ENCODE peak calls at places on chromosomes 16 and 17, in seven cellular contexts. A is PC-9; W is AG04450; V is CD8-positive, alpha-beta memory T cell; K is thoracic aorta; B is tibial nerve; Q is neuronal stem cell. M is an unnamed sample.

GRCh38 chr17:22511431-22511830 is 819.1 kb downstream of the KCNJ18 start:
- DNase-seq in V (no peak), K (no peak), B (no peak), Q (no peak), W (no peak), A (no peak), M (no peak)

GRCh38 chr17:6753006-6753445 is 2.8 kb upstream of the XAF1 start:
- DNase-seq in W (peak), A (no peak), B (peak), V (peak), Q (peak), K (no peak), M (peak)

GRCh38 chr17:76927982-76928381 is 59.8 kb downstream of the MGAT5B start:
- DNase-seq in B (no peak), V (no peak), W (no peak), A (no peak), Q (no peak), K (no peak), M (no peak)

GRCh38 chr16:2447920-2448583 is 11.9 kb upstream of the TEDC2 start:
- DNase-seq in Q (no peak), B (no peak), K (no peak), A (peak), V (no peak), W (no peak), M (no peak)

GRCh38 chr17:81394831-81395599 is at the start of gene BAHCC1:
- DNase-seq in B (peak), Q (peak), W (peak), K (peak), V (peak), A (peak), M (peak)

GRCh38 chr16:79972053-79972704 is 371.6 kb upstream of the MAF start:
- DNase-seq in A (no peak), W (no peak), B (no peak), Q (no peak), K (no peak), V (no peak), M (no peak)

GRCh38 chr16:50835358-50836060 is 93.6 kb downstream of the CYLD start:
- DNase-seq in B (no peak), Q (no peak), W (no peak), K (no peak), A (no peak), V (no peak), M (no peak)

GRCh38 chr17:50026046-50026675 is 29.7 kb upstream of the ITGA3 start:
- DNase-seq in K (no peak), Q (no peak), B (no peak), V (no peak), W (no peak), A (no peak), M (no peak)

GRCh38 chr17:77423589-77424451 is 283.1 kb downstream of the SEC14L1 start:
- DNase-seq in B (peak), K (peak), W (peak), V (no peak), A (no peak), Q (no peak), M (peak)

GRCh38 chr16:11049396-11050059 is 105.2 kb downstream of the CLEC16A start:
- DNase-seq in A (peak), V (no peak), W (no peak), Q (no peak), B (no peak), K (no peak), M (no peak)

GRCh38 chr17:50330151-50330753 is 15.7 kb upstream of the XYLT2 start:
- DNase-seq in A (no peak), K (no peak), Q (no peak), W (no peak), B (no peak), V (no peak), M (no peak)

GRCh38 chr16:71350821-71351557 is 7.5 kb upstream of the CALB2 start:
- DNase-seq in W (no peak), Q (no peak), V (no peak), K (no peak), A (no peak), B (no peak), M (no peak)

DNA sequence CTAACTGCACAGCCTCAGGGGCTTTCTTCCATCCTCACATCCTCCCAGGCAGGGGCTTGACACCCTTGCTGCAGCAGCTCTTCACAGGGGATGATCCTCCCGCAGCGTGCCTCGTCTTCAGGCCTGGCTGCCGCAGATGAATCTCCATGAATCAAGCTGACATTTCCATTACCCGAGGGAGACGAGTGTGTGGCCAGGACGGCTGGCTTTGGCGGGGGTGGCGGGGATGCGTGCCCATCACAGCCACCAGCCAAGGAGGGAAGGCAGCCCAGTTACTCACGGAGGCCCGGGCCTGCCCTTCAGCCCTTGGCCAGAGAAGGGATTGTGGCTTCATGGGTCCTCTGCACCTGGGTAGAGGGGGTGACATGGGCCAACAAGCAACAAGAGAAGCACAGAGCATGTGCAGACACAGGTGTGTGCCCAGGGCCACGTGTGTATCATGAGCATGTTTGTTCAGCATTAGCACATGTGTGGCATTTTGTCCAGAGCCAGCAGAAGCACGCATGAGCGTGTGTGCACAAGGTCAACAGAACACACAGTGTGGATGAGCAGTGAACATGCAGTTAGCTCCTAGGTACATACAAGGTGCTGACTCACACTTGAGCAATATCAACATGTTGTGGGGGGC is 236.4 kb downstream of the KATNIP start:
- DNase-seq in K (no peak), W (no peak), A (no peak), Q (no peak), B (no peak), V (no peak), M (peak)
- H3K27ac ChIP-seq in K (no peak), W (no peak), A (no peak), Q (no peak), B (no peak), V (no peak), M (no peak)

GRCh38 chr17:39799395-39799794 is 61.7 kb downstream of the GRB7 start:
- DNase-seq in Q (no peak), W (no peak), V (no peak), A (no peak), B (no peak), K (no peak), M (no peak)

GRCh38 chr17:39792523-39793221 is 54.9 kb downstream of the GRB7 start:
- DNase-seq in K (no peak), A (no peak), B (no peak), Q (no peak), W (no peak), V (no peak), M (no peak)

GRCh38 chr17:39791296-39791992 is 53.7 kb downstream of the GRB7 start:
- DNase-seq in B (no peak), K (no peak), A (no peak), W (no peak), Q (peak), V (peak), M (no peak)

GRCh38 chr17:39793473-39793872 is 55.7 kb downstream of the GRB7 start:
- DNase-seq in A (no peak), Q (no peak), V (no peak), W (no peak), K (no peak), B (no peak), M (no peak)

GRCh38 chr17:39794249-39794970 is 56.7 kb downstream of the GRB7 start:
- DNase-seq in B (no peak), V (peak), W (no peak), A (no peak), Q (no peak), K (no peak), M (no peak)
- H3K27ac ChIP-seq in B (no peak), V (no peak), W (no peak), A (no peak), Q (no peak), K (no peak), M (no peak)

GRCh38 chr17:69470702-69471101 is 56.2 kb downstream of the MAP2K6 start:
- DNase-seq in V (no peak), Q (no peak), W (no peak), A (no peak), B (no peak), K (no peak), M (no peak)

GRCh38 chr17:69462882-69463281 is 48.4 kb downstream of the MAP2K6 start:
- DNase-seq in Q (no peak), V (no peak), B (no peak), K (no peak), W (no peak), A (no peak), M (no peak)

GRCh38 chr17:69468211-69468610 is 53.7 kb downstream of the MAP2K6 start:
- DNase-seq in A (no peak), Q (no peak), B (no peak), K (no peak), W (no peak), V (no peak), M (no peak)

GRCh38 chr17:69466905-69467630 is 52.6 kb downstream of the MAP2K6 start:
- DNase-seq in B (no peak), W (no peak), K (no peak), Q (peak), A (no peak), V (no peak), M (no peak)

GRCh38 chr17:69466451-69466850 is 52.0 kb downstream of the MAP2K6 start:
- DNase-seq in V (no peak), B (no peak), Q (no peak), K (no peak), A (peak), W (no peak), M (no peak)
- H3K27ac ChIP-seq in V (no peak), B (no peak), Q (peak), K (no peak), A (no peak), W (no peak), M (no peak)

DNA sequence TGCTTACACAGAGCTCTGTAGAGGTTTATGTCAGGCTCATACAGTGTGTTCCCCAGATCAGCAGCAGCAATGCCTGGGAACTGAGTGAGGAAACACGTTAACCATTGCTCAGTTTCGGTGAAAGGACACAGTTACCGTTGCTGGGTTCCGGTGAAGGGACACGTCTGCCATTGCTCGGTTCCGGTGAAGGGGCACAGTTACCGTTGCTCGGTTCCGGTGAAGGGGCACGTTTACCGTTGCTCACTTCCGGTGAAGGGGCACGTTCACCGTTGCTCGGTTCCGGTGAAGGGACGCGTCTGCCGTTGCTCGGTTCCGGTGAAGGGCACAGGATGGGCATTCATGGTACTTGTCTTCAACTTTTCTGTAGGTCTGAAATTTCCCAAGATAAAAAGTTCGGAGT is 81.7 kb downstream of the MRM3 start:
- DNase-seq in V (no peak), K (no peak), B (no peak), A (no peak), Q (no peak), W (no peak), M (no peak)
- H3K27ac ChIP-seq in V (no peak), K (no peak), B (no peak), A (no peak), Q (no peak), W (no peak), M (no peak)

DNA sequence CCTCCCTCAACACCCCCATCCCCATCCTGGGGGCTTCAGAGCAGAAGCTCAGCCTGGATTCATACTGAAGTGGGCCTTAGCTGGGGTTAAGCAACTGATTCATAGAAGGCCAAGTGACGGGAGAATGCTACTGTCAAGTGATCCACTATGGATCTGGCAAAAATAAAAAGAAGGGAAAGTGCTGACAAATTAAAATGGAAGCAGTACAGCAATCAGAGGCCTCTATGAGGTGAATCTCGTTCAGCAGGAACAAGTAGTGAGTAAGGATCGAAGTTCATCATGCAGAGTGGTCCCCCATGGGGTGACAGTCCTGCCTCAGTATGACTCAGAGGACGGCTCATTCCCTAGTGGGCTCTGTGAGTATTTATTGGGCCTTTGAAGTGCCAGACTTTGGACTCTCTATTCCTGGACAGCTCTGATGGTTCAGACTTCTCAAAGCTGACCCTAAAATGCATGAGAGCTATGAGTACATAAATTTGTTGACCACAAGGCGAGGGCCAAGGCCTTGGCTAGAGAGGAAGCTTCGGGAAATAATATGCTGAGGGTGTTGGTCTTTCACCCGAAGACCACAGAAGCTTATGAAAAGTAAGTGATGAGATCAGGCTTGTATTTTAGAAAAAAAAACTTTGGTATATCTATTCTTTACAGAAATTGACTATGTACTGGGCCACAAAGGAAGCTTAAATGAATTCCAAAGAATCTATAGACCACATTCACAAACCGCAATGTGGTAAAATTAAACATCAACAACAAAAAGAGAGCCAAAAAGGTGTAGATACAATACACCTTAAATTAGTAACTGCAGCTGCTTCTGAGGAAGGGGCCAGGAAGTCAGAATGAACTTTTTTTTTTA is 5.3 kb upstream of the NSMCE1 start:
- DNase-seq in V (no peak), B (no peak), K (no peak), W (no peak), Q (no peak), A (no peak), M (no peak)
- H3K27ac ChIP-seq in V (no peak), B (no peak), K (no peak), W (peak), Q (no peak), A (no peak), M (no peak)

GRCh38 chr16:67170168-67170947 is at the start of gene NOL3:
- DNase-seq in W (peak), A (peak), Q (no peak), K (peak), B (peak), V (no peak), M (no peak)

GRCh38 chr16:67173323-67173722 is 3.0 kb downstream of the NOL3 start:
- DNase-seq in B (no peak), Q (no peak), K (no peak), A (no peak), V (no peak), W (no peak), M (no peak)

GRCh38 chr16:67169011-67169451 is 1.3 kb upstream of the NOL3 start:
- DNase-seq in Q (no peak), K (no peak), V (no peak), A (no peak), W (no peak), B (no peak), M (no peak)

GRCh38 chr16:67169642-67170167 is 633 bp upstream of the NOL3 start:
- DNase-seq in Q (no peak), W (no peak), V (no peak), K (no peak), B (peak), A (no peak), M (no peak)

DNA sequence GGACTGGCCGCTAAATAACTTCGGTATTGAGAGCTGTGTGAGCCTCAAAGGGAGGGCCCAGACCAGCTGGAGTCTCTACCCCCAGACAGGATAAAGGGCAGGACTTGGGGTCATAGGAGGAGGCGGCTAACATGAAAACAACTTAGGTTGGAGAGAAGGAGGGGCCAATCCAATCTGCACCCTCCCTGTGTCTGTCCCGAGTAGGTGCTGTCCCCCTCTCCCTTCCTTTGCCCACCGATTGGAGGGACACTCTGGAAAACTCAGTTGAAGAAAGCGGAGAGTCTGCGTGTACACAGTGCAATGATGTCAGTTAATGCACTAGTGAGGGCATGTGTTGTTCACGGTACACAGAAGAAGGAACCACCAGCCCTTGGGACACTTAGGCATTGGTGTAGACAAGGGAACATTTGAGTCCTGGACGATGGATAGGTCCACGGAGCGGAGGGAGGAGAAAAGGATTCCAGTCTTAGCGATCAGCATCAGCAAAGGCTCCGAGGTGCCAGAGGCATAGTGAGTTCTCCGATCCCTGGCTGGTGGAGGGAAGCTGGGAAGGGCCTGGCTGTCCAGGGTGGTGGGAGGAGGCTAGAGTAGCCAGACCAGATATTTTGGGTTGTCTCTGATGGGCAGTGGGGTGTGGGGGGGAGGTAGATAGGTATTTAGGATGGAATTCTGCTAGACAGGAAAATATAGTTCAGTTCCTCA is 761 bp downstream of the NOL3 start:
- DNase-seq in B (peak), Q (no peak), A (no peak), W (no peak), K (no peak), V (no peak), M (no peak)
- H3K27ac ChIP-seq in B (peak), Q (no peak), A (peak), W (peak), K (peak), V (peak), M (peak)

GRCh38 chr17:19313746-19314651 is 48.5 kb downstream of the B9D1 start:
- DNase-seq in A (no peak), V (no peak), W (no peak), Q (no peak), K (no peak), B (no peak), M (no peak)

GRCh38 chr17:19318611-19319010 is 43.9 kb downstream of the B9D1 start:
- DNase-seq in B (no peak), W (no peak), Q (no peak), V (no peak), A (no peak), K (no peak), M (no peak)

GRCh38 chr17:19315104-19315503 is 47.4 kb downstream of the B9D1 start:
- DNase-seq in V (no peak), A (no peak), K (no peak), Q (no peak), B (no peak), W (no peak), M (no peak)

GRCh38 chr17:19317359-19318095 is 45.0 kb downstream of the B9D1 start:
- DNase-seq in V (no peak), Q (peak), B (peak), K (no peak), W (peak), A (no peak), M (peak)

DNA sequence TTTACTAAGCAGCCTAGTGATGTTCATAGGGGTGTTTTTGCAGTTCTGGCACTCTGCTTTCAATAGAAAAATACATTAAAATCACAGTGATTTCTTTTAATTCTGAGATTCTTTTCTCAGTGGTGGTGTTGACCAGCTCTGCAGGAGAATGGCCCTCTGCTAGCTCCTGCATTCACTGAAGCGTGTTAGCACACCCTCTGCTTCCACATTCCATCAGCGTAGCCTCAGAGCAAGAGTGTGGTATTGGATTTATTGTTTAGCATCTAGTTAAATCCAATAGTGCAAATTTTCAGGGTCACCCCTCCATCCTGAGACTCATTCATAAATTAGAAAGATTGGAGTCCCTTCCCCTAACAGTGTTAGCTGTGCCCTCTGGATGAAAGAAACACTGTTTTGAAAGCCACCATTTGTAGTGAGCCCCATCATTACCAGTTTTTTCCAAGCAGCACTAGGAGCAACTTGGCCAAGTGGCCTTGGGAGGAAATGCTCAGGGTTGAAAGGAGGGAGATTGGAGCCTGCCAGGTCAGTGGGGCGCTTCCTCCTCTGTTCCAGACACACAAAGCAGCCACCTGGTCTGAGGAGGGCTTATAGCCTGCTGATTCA is 45.7 kb downstream of the B9D1 start:
- DNase-seq in K (no peak), W (no peak), B (no peak), V (no peak), A (no peak), Q (no peak), M (no peak)
- H3K27ac ChIP-seq in K (no peak), W (peak), B (peak), V (no peak), A (no peak), Q (no peak), M (peak)